ENCODE peak calls at places on chromosomes 3 and 15, in ten cellular contexts. Y is fibroblast of pulmonary artery; D is NCI-H1105 treated with DMSO at 0.1 percent for 48 hours; S is Calu3; K is pulmonary artery endothelial cell; Q is stimulated activated CD4-positive, alpha-beta T cell treated with anti-CD3 and anti-CD28 coated beads, TNF-alpha, amount 100 ng/mL, for 4 hours; J is H7; U is K562; V is NCI-H1417 treated with DMSO at 0.1 percent for 48 hours; X is mucosa of descending colon. L is an unnamed sample.

GRCh38 chr15:45702041-45702440 is 67.2 kb downstream of the SQOR start:
- DNase-seq in Y (no peak), D (no peak), S (no peak), K (no peak), Q (no peak), J (no peak), U (no peak), V (no peak), X (peak), L (no peak)

GRCh38 chr3:141275973-141276372 is 44.3 kb downstream of the PXYLP1 start:
- DNase-seq in Y (peak), D (no peak), S (no peak), K (no peak), Q (no peak), J (no peak), U (no peak), V (no peak), X (no peak), L (no peak)

GRCh38 chr3:66004244-66004643 is 34.5 kb downstream of the MAGI1 start:
- DNase-seq in Y (no peak), D (no peak), S (no peak), K (no peak), Q (no peak), J (no peak), U (no peak), V (no peak), X (no peak), L (no peak)

GRCh38 chr15:41001524-41001923 is 48.3 kb downstream of the CHAC1 start:
- DNase-seq in Y (no peak), D (no peak), S (no peak), K (no peak), Q (no peak), J (no peak), U (no peak), V (no peak), X (peak), L (no peak)

GRCh38 chr15:47822066-47822465 is 104.8 kb downstream of the SEMA6D start:
- DNase-seq in Y (no peak), D (no peak), S (no peak), K (no peak), Q (no peak), J (peak), U (no peak), V (no peak), X (no peak), L (no peak)

GRCh38 chr3:139770577-139770976 is 92.8 kb upstream of the NMNAT3 start:
- DNase-seq in Y (no peak), D (no peak), S (no peak), K (no peak), Q (no peak), J (no peak), U (no peak), V (no peak), X (no peak), L (no peak)

GRCh38 chr3:141915766-141916165 is 39.3 kb downstream of the ATP1B3 start:
- DNase-seq in Y (no peak), D (no peak), S (no peak), K (no peak), Q (no peak), J (no peak), U (no peak), V (no peak), X (no peak), L (no peak)

GRCh38 chr3:69197922-69198540 is 75.6 kb upstream of the LMOD3 start:
- DNase-seq in Y (no peak), D (no peak), S (no peak), K (no peak), Q (peak), J (no peak), U (no peak), V (no peak), X (peak), L (no peak)

GRCh38 chr3:56413911-56414310 is 54.4 kb downstream of the ERC2 start:
- DNase-seq in Y (peak), D (no peak), S (peak), K (no peak), Q (no peak), J (peak), U (no peak), V (no peak), X (no peak), L (no peak)

GRCh38 chr15:53716909-53717878 is 42.3 kb downstream of the WDR72 start:
- DNase-seq in Y (peak), D (peak), S (no peak), K (no peak), Q (no peak), J (no peak), U (no peak), V (no peak), X (no peak), L (no peak)

GRCh38 chr3:126319701-126320295 is 37.4 kb downstream of the KLF15 start:
- DNase-seq in Y (no peak), D (no peak), S (no peak), K (no peak), Q (no peak), J (peak), U (no peak), V (no peak), X (no peak), L (peak)

GRCh38 chr3:134381836-134382442 is 7.7 kb upstream of the AMOTL2 start:
- DNase-seq in Y (no peak), D (peak), S (peak), K (no peak), Q (no peak), J (peak), U (no peak), V (no peak), X (peak), L (peak)

L was measured in H9.